ENCODE peak calls at places on chromosomes 13 and 19, in four cellular contexts. J is brain microvascular endothelial cell, R is AG04450, A is Peyer's patch. S is an unnamed sample.
A peak's percentile ranks its signal among the peaks of the same experiment; 100 is the strongest.

GRCh38 chr13:73938375-73939070 is 195.7 kb downstream of the KLF12 start:
- DNase-seq in A (no peak), R (peak; percentile 65), J (peak; percentile 84), S (peak; percentile 95)

GRCh38 chr13:25118371-25118770 is 22.4 kb downstream of the PABPC3 start:
- DNase-seq in A (no peak), J (no peak), R (no peak), S (no peak)

GRCh38 chr19:46133101-46133627 is 8.7 kb upstream of the IGFL3 start:
- DNase-seq in A (no peak), R (peak; percentile 96), J (peak; percentile 85), S (peak; percentile 100)

GRCh38 chr19:9797871-9798270 is 21.0 kb downstream of the FBXL12 start:
- DNase-seq in A (no peak), J (no peak), R (no peak), S (no peak)

GRCh38 chr13:57470491-57470890 is 161.1 kb upstream of the PCDH17 start:
- DNase-seq in J (no peak), R (no peak), A (no peak), S (peak; percentile 0)

GRCh38 chr19:11194657-11195056 is 2.7 kb downstream of the KANK2 start:
- DNase-seq in A (no peak), J (no peak), R (no peak), S (peak; percentile 62)

GRCh38 chr13:102555914-102556553 is 40.8 kb upstream of the TPP2 start:
- DNase-seq in R (no peak), A (no peak), J (peak; percentile 36), S (peak; percentile 56)

GRCh38 chr19:18440421-18440877 is 2.5 kb upstream of the ISYNA1 start:
- DNase-seq in A (peak; percentile 63), J (no peak), R (no peak), S (no peak)

GRCh38 chr13:74438911-74439310 is 304.7 kb upstream of the KLF12 start:
- DNase-seq in R (no peak), J (no peak), A (no peak), S (no peak)

GRCh38 chr19:47035127-47035494 is 13.3 kb downstream of the TMEM160 start:
- DNase-seq in A (peak; percentile 57), J (no peak), R (no peak), S (peak; percentile 19)

GRCh38 chr19:11373166-11373884 is 1.1 kb upstream of the SWSAP1 start:
- DNase-seq in A (no peak), R (no peak), J (no peak), S (no peak)

GRCh38 chr13:82850644-82851043 is 1031.6 kb downstream of the SLITRK1 start:
- DNase-seq in R (no peak), J (no peak), A (no peak), S (no peak)

GRCh38 chr13:66716502-66716901 is 513.6 kb downstream of the PCDH9 start:
- DNase-seq in A (no peak), J (no peak), R (no peak), S (no peak)

GRCh38 chr19:15303105-15303780 is 29.1 kb downstream of the BRD4 start:
- DNase-seq in A (no peak), R (no peak), J (no peak), S (peak; percentile 80)

GRCh38 chr19:7507884-7508283 is 8.0 kb upstream of the ZNF358 start:
- DNase-seq in J (peak; percentile 92), R (peak; percentile 37), A (peak; percentile 92), S (peak; percentile 85)

GRCh38 chr13:50990540-50991506 is 81.2 kb downstream of the RNASEH2B start:
- DNase-seq in R (peak; percentile 52), A (peak; percentile 58), J (peak; percentile 9), S (peak; percentile 73)

GRCh38 chr19:1131718-1132552 is 28.1 kb downstream of the GPX4 start:
- DNase-seq in J (peak; percentile 70), A (peak; percentile 97), R (peak; percentile 43), S (peak; percentile 84)

GRCh38 chr19:1134431-1134830 is 30.6 kb downstream of the GPX4 start:
- DNase-seq in R (no peak), J (no peak), A (no peak), S (no peak)

GRCh38 chr19:1130801-1131717 is 27.3 kb downstream of the GPX4 start:
- DNase-seq in R (no peak), J (no peak), A (peak; percentile 81), S (no peak)

GRCh38 chr19:1133471-1133929 is 29.7 kb downstream of the GPX4 start:
- DNase-seq in R (no peak), J (no peak), A (peak; percentile 93), S (no peak)

GRCh38 chr19:1132625-1133383 is 29.0 kb downstream of the GPX4 start:
- DNase-seq in A (no peak), R (no peak), J (no peak), S (no peak)
- H3K27ac ChIP-seq in A (peak overlapping the region; percentile 91), R (peak overlapping the region; percentile 90), J (peak overlapping the region; percentile 86), S (peak overlapping the region; percentile 98)

GRCh38 chr19:5017235-5017634 is 48.3 kb downstream of the KDM4B start:
- DNase-seq in A (no peak), R (no peak), J (no peak), S (no peak)
- TF ChIP-seq CTCF in A (no peak), R (no peak), J (no peak), S (no peak)

DNA sequence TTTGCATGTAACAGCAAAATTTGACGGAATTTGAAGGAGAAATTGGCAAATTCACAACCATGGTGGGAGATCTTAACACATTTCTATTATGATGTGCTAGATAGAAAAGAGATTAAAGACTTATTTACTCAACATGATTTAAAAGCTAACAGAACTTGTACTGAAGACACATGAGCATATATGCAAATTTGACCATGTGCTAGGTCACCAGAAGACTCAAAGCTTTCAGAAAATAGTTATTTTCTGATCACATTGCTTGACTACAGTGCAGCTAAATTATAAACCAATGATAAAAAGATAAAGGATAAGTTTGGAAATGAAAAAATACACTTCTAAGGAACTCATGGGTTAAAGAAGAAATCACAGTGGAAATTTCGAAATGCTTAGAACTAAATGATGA is 9.1 kb downstream of the GPR183 start:
- DNase-seq in A (no peak), R (no peak), J (no peak), S (no peak)
- H3K27ac ChIP-seq in A (peak overlapping the region; percentile 13), R (no peak overlapping the region), J (no peak overlapping the region), S (no peak overlapping the region)

GRCh38 chr19:57355916-57356315 is 4.8 kb downstream of the ZNF304 start:
- DNase-seq in J (no peak), R (no peak), A (no peak), S (no peak)

GRCh38 chr19:57357406-57357805 is 5.9 kb upstream of the TRAPPC2B start:
- DNase-seq in A (no peak), J (no peak), R (no peak), S (no peak)

GRCh38 chr19:57362419-57362818 is 932 bp upstream of the TRAPPC2B start:
- DNase-seq in R (no peak), J (no peak), A (no peak), S (no peak)

GRCh38 chr19:57362997-57363705 is at the start of the genes TRAPPC2B and ZNF547:
- DNase-seq in R (peak; percentile 99), J (peak; percentile 100), A (peak; percentile 100), S (peak; percentile 100)

GRCh38 chr19:57359300-57359699 is 4.1 kb upstream of the TRAPPC2B start:
- DNase-seq in R (no peak), J (no peak), A (no peak), S (no peak)
- TF ChIP-seq CTCF in R (no peak), J (no peak), A (no peak), S (no peak)

GRCh38 chr13:46386996-46387851 is at the start of gene RUBCNL:
- DNase-seq in J (peak; percentile 9), A (peak; percentile 86), R (no peak), S (peak; percentile 27)
- H3K27ac ChIP-seq in J (no peak within 1 kb of the TSS), A (peak within 1 kb of the TSS; percentile 74), R (no peak within 1 kb of the TSS), S (no peak within 1 kb of the TSS)

GRCh38 chr13:28819748-28820098 is 416 bp upstream of the MTUS2 start:
- DNase-seq in J (no peak), A (no peak), R (no peak), S (peak; percentile 8)

GRCh38 chr13:28820099-28821051 is at the start of gene MTUS2:
- DNase-seq in J (no peak), A (no peak), R (no peak), S (no peak)

GRCh38 chr13:28819046-28819747 is 942 bp upstream of the MTUS2 start:
- DNase-seq in R (no peak), A (no peak), J (no peak), S (peak; percentile 7)

GRCh38 chr13:28822161-28822560 is 2.0 kb downstream of the MTUS2 start:
- DNase-seq in R (no peak), A (no peak), J (no peak), S (no peak)

DNA sequence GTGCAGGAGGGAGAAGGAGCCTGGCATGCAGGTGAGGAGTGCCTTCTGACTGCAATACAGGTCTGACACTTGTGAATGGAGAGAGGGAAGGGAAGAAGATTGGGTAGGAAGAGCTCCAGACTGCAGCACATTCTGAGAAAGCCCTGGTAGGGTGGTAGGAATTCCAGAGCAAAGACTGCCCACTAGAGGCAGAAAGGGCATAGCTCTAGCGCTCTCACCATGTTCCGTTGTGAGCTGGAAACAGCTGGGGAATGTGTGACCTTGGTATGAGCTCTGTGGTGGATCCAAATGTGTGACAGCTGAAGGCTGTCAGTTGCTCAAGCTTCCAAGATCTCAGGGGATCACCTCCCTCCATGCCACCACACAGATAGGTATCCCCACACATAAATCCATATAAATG is 2.9 kb upstream of the MTUS2 start:
- DNase-seq in R (no peak), A (no peak), J (no peak), S (no peak)
- TF ChIP-seq CTCF in R (no peak), A (no peak), J (no peak), S (no peak)

S was measured in fibroblast of lung.